ENCODE peak calls at places on chromosomes 1 and 21, in eight cellular contexts. Y is uterus, R is A549, U is Peyer's patch, W is endothelial cell of umbilical vein, N is HCT116, I is thyroid gland, O is esophagus squamous epithelium. B is an unnamed sample.

GRCh38 chr21:17900281-17900989 is 81.3 kb upstream of the C21orf91 start:
- DNase-seq in I (no peak), U (no peak), Y (no peak), W (no peak), R (no peak), O (no peak), N (no peak), B (no peak)

GRCh38 chr1:98457212-98457611 is 204.3 kb upstream of the SNX7 start:
- DNase-seq in Y (no peak), R (no peak), W (no peak), N (no peak), I (no peak), O (no peak), U (no peak), B (no peak)

GRCh38 chr1:13228343-13228781 is 2.4 kb upstream of the PRAMEF18 start:
- DNase-seq in Y (no peak), R (peak), U (peak), I (peak), W (no peak), O (no peak), N (peak), B (no peak)

GRCh38 chr1:84884671-84885389 is 8.2 kb downstream of the LPAR3 start:
- DNase-seq in U (no peak), O (no peak), Y (no peak), I (peak), W (no peak), R (no peak), N (no peak), B (no peak)

GRCh38 chr1:11318982-11319381 is 46.0 kb downstream of the UBIAD1 start:
- DNase-seq in W (no peak), I (no peak), U (no peak), Y (no peak), O (no peak), R (peak), N (no peak), B (no peak)

GRCh38 chr21:15227919-15228318 is 163.1 kb upstream of the NRIP1 start:
- DNase-seq in I (no peak), R (no peak), W (no peak), O (no peak), Y (no peak), N (no peak), U (no peak), B (no peak)

GRCh38 chr1:160362168-160362941 is 4.5 kb upstream of the NHLH1 start:
- DNase-seq in N (no peak), Y (no peak), I (no peak), R (no peak), W (no peak), U (no peak), O (no peak), B (no peak)

GRCh38 chr1:245222931-245223330 is 68.1 kb downstream of the KIF26B start:
- DNase-seq in R (no peak), W (no peak), U (no peak), Y (no peak), I (no peak), N (no peak), O (no peak), B (no peak)

GRCh38 chr1:168991667-168992475 is 114.6 kb upstream of the ATP1B1 start:
- DNase-seq in U (no peak), I (no peak), O (no peak), W (no peak), N (no peak), R (no peak), Y (no peak), B (no peak)

GRCh38 chr1:99264201-99265021 is at the start of gene PLPPR4:
- DNase-seq in R (peak), U (no peak), O (no peak), Y (peak), N (peak), W (peak), I (peak), B (no peak)

GRCh38 chr1:192445849-192446489 is 129.2 kb downstream of the RGS21 start:
- DNase-seq in O (no peak), W (peak), I (peak), Y (peak), R (peak), N (peak), U (peak), B (no peak)

DNA sequence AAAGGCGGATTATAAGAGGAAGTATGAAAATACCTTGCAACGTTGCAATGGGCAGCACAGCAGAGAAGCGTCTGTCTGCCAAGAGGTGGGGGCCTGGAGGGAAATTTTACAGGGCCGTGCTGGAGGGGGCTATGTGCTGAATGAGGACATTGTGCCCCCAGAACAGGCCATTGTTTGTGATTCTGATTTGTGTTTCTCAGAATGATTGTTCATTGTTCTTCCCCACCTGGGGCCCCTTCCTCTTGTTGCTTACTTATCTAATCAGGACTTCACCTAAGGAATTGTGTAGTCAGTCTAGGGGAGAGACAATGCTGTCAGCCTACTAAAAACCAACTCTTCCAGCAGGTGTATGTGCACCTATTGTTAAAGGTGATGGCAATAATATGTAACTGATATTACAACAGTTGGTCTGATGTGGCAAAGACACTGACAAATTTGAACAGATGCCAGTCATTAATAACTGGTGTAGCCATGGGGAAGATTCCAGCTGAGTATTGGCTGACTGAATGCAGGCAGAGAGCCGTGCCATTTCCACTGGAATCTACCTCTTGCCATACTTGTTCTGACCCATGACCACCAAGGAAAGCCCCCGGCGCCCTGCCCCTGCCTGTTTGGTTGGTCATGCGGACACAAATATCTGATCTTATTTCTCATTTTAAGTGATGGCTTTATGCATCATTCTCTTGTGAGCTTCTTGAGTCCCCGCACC is 45.2 kb upstream of the PSEN2 start:
- DNase-seq in Y (no peak), U (peak), I (no peak), W (no peak), O (no peak), N (no peak), R (no peak), B (peak)
- H3K27ac ChIP-seq in Y (no peak), U (no peak), I (no peak), W (no peak), O (no peak), N (no peak), R (no peak), B (no peak)

GRCh38 chr1:149885364-149886111 is 13.8 kb upstream of the BOLA1 start:
- DNase-seq in Y (peak), R (peak), N (peak), U (peak), I (peak), O (peak), W (peak), B (peak)
- TF ChIP-seq POLR2A in Y (peak), R (peak), N (peak), U (peak), I (no peak), O (no peak), W (peak), B (no peak)

DNA sequence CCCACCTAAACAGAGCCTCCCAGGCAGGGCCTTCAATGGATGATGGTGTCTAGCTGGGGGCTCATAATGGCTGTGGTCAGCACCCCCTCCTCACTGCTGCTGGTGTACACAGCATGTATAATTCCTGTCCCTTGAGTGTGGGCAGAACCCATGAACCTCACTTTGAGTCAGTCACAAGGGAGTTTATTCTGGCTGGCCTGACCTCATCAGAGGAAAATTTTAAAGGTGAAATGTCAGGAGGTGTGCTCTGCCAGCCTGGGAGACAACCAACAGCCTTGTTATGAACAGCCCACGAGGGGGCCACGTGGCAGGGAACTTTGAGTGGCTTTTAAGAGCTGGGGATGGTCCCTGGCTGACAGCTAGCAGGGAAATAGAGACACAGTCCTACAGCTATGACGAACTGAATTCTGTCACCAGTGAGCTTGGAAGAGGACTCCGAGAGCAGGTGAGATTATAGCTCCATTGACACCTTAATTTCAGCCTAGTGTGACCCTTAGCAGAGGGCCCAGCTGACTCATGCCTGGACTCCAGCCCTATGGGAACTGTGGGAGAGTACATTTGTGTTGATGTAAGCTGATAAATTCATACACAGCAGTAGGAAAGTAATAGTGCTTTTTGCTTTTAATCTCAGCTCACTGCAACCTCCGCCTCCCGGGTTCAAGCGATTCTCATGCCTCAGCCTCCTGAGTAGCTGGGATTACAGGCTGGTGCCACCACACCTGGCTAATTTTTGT is 73.5 kb upstream of the RUNX3 start:
- DNase-seq in U (no peak), W (no peak), R (no peak), I (no peak), Y (no peak), N (no peak), O (no peak), B (no peak)
- TF ChIP-seq CTCF in U (no peak), W (no peak), R (no peak), I (no peak), Y (no peak), N (no peak), O (no peak), B (no peak)

DNA sequence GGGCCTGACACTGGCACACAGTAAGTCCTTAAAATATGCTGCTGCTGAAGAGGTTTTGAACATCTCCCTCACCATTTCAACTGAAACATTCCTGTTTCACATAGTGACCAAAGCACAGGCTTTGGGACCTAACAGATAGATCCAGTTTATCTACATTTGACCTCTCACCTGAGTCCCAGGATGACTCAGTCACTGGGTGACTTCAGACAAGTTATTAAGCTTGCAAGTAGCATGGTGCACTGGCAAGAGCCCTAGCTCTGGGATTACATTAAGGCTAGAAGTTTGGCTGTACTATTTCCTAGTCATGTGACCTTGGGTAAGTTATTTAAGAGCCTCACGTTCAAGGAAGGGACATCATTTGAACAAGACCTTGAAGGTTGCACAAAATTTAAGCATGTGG is 206.2 kb upstream of the USP24 start:
- DNase-seq in R (peak), O (no peak), W (peak), N (peak), Y (no peak), I (no peak), U (no peak), B (no peak)
- H3K27ac ChIP-seq in R (peak), O (no peak), W (no peak), N (no peak), Y (no peak), I (no peak), U (no peak), B (peak)

DNA sequence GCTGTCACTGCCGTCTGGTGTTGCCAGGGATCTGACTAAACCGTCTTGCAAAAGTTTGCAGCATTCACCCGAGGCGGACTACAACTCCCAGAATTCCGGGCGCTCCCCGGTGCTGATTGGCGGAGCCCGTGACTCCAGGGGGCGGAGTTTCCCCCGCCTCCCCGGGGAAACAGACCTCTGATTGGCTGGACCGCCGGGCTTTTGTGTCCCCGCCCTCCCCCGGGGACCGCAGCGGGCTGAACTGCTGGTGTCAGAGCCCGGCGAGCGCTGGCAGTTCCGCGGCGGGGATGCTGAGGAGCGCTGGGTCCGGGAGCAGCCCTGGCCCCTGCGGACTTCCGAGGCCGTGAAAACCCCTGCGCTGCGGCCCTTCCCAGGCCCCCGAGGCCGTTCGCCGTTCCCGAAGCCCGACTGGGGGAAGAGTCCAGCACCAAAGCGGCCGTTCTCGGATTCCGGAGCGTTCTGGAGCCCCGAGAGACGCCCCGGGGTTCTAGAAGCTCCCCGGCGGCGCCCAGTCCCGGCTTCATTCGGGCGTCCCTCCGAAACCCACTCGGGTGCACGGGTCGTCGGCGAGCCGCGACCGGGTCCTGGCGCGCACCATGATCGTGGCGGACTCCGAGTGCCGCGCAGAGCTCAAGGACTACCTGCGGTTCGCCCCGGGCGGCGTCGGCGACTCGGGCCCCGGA is at the start of gene SESN2:
- DNase-seq in I (peak), U (peak), Y (peak), W (peak), R (peak), N (peak), O (peak), B (no peak)
- TF ChIP-seq POLR2A in I (peak), U (peak), Y (peak), W (peak), R (peak), N (peak), O (no peak), B (peak)

DNA sequence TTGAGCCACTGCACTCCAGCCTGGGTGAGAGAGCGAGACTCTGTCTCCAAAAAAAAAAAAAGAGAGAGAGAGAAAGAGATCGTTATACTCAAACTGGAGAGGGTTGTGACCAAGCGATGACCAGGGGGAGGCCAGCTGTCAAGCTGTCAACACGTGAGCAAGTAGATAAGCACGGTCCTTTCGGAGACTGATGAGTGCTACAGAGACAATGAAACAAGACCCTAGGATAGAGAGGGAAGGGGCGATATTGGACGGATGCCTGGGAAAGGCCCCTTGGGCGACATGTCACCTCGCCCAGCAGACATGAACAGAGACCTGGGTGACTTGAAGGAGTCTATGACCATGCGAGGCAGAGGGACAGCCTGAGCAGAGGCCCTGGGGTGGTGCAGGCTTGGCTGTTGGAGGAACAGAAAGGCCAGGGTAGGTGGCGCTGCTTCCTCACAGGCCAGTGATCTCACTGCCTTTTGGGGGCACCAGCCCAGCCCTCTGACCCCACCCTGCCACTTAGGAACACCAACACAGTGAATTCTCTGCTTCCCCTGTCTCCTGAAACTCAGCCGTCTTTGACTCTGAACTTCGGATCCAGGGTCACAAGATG is 100.8 kb upstream of the IFFO2 start:
- DNase-seq in O (no peak), I (no peak), U (no peak), W (no peak), N (no peak), R (no peak), Y (no peak), B (no peak)
- TF ChIP-seq CTCF in O (no peak), I (no peak), U (no peak), W (no peak), N (no peak), R (no peak), Y (no peak), B (no peak)

DNA sequence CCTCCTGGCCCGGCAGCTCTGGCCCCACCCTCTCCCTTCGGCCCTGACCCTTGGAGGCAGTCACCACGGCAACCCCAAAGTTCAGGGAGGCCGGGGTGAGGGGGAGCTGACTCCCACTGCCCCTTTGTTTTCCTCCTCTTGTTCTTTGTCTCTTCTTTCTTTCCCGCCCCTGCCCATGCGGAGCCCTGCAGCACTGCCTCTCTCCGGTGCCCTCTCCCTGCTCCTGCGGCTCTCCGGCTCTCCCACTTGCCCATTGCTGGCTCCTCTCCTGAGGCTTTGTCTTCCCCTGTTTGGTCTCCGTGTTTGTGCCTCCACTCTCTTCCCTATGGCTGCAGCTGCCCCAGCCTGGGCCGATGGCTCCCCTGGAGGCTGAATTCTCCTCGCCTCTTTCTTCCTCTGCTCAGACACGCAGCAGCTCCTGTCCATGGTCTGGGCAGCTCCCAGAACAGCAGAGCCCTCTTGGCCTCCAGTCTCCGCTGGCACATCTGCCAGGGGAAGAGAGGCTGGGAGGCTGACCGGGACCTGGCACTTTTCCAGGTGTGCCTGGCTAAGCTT is 5.8 kb downstream of the CELSR2 start:
- DNase-seq in W (no peak), N (no peak), U (no peak), R (no peak), Y (no peak), I (no peak), O (no peak), B (no peak)
- H3K27ac ChIP-seq in W (no peak), N (no peak), U (no peak), R (peak), Y (no peak), I (peak), O (peak), B (peak)

DNA sequence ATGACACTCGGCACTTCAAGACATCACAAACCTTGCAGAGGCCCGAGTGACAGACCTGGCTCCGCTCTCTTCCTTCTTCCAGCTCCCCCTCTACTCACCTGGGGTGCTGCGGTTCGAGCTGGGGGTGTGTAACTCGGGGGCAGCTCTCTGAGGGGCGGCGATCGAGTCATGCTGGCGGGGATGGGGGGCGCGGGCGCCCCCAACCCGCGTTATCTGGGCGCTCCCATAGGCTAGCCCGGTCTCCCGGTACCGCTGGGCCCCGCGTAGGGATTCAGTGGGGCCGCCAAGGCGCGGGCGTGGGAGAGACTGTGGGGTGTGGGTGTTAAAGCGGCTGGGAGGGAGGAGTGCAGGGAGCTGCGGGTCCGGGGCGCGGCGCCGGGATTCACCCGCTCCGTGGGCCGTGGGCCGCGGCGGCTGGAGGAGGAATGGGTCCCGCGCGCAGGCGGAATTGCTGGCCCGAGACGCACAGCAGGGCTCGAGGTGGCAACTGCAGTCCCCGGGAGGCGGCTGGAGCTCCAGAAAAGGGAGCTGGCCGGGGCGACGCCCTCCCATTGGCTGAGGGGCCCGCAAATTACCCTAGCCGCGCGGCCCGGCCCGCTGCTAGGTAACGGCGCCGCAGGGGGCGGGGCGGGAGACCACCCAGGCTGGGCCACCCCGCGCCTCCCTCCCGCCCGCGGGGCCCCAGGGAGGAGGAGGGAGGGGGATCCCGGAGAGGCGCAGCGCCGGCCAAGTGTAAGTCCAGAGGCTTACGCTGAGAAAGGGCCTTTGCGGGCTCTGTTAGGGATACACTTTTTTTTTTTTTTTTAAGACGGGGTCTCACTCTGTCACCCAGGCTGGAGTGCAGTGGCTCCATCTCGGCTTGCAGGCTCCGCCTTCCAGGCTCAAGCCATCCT is at the start of gene PTCH2:
- DNase-seq in U (peak), I (peak), W (peak), O (no peak), N (no peak), R (peak), Y (peak), B (no peak)
- TF ChIP-seq POLR2A in U (no peak), I (no peak), W (no peak), O (no peak), N (no peak), R (no peak), Y (peak), B (no peak)

B was measured in vagina.